ENCODE peak calls at places on chromosomes 6 and 20, in five cellular contexts. R is GM23338, A is HepG2, V is GM12878, S is K562. E is an unnamed sample.
A peak's percentile ranks its signal among the peaks of the same experiment; 100 is the strongest.

GRCh38 chr20:46954490-46955038 is 59.9 kb downstream of the EYA2 start:
- DNase-seq in S (no peak), V (no peak), A (no peak), R (no peak), E (peak; percentile 86)

GRCh38 chr20:60565093-60565492 is 606.9 kb downstream of the CDH26 start:
- DNase-seq in V (no peak), A (no peak), R (no peak), S (no peak), E (no peak)

GRCh38 chr6:46850781-46851180 is 57.6 kb downstream of the MEP1A start:
- DNase-seq in A (no peak), S (no peak), R (no peak), V (no peak), E (no peak)

GRCh38 chr20:41249781-41250281 is 67.7 kb downstream of the ZHX3 start:
- DNase-seq in V (no peak), S (peak; percentile 20), R (peak; percentile 91), A (peak; percentile 55), E (no peak)

GRCh38 chr6:157558049-157558448 is 177.1 kb downstream of the ZDHHC14 start:
- DNase-seq in S (no peak), V (no peak), A (no peak), R (peak; percentile 39), E (no peak)

GRCh38 chr20:32238483-32239425 is 31.1 kb downstream of the POFUT1 start:
- DNase-seq in V (no peak), A (no peak), S (no peak), R (peak; percentile 53), E (no peak)

GRCh38 chr20:35085477-35086225 is 7.0 kb downstream of the TRPC4AP start:
- DNase-seq in R (no peak), A (no peak), S (no peak), V (no peak), E (no peak)

GRCh38 chr6:148700713-148701392 is 46.0 kb upstream of the UST start:
- DNase-seq in A (no peak), S (no peak), V (no peak), R (peak; percentile 37), E (no peak)

GRCh38 chr6:33936911-33937310 is 133.1 kb upstream of the MLN start:
- DNase-seq in S (no peak), V (no peak), R (no peak), A (no peak), E (no peak)

GRCh38 chr6:125586074-125586473 is 163.4 kb upstream of the HEY2 start:
- DNase-seq in V (no peak), R (no peak), A (no peak), S (no peak), E (no peak)

GRCh38 chr6:118705799-118706481 is 54.5 kb upstream of the CEP85L start:
- DNase-seq in A (no peak), R (peak; percentile 75), S (no peak), V (peak; percentile 30), E (no peak)

GRCh38 chr6:21827425-21828192 is 234.1 kb downstream of the SOX4 start:
- DNase-seq in S (no peak), V (no peak), R (no peak), A (no peak), E (no peak)

GRCh38 chr6:2902470-2902762 is 693 bp downstream of the SERPINB9 start:
- DNase-seq in S (no peak), V (no peak), A (no peak), R (no peak), E (no peak)

GRCh38 chr20:39048000-39048696 is 86.0 kb downstream of the DHX35 start:
- DNase-seq in V (peak; percentile 36), A (peak; percentile 80), R (peak; percentile 77), S (peak; percentile 85), E (peak; percentile 74)

GRCh38 chr20:59580991-59581401 is 23.3 kb upstream of the PHACTR3 start:
- DNase-seq in S (no peak), R (no peak), V (no peak), A (no peak), E (no peak)

GRCh38 chr6:38025431-38025830 is 205.9 kb downstream of the ZFAND3 start:
- DNase-seq in V (no peak), A (no peak), S (no peak), R (no peak), E (no peak)

GRCh38 chr6:38024908-38025307 is 205.4 kb downstream of the ZFAND3 start:
- DNase-seq in S (no peak), A (no peak), V (no peak), R (no peak), E (no peak)

GRCh38 chr6:38030380-38030779 is 210.9 kb downstream of the ZFAND3 start:
- DNase-seq in V (no peak), S (no peak), A (no peak), R (no peak), E (no peak)

GRCh38 chr6:38033442-38033982 is 214.0 kb downstream of the ZFAND3 start:
- DNase-seq in S (no peak), R (no peak), V (no peak), A (no peak), E (no peak)

DNA sequence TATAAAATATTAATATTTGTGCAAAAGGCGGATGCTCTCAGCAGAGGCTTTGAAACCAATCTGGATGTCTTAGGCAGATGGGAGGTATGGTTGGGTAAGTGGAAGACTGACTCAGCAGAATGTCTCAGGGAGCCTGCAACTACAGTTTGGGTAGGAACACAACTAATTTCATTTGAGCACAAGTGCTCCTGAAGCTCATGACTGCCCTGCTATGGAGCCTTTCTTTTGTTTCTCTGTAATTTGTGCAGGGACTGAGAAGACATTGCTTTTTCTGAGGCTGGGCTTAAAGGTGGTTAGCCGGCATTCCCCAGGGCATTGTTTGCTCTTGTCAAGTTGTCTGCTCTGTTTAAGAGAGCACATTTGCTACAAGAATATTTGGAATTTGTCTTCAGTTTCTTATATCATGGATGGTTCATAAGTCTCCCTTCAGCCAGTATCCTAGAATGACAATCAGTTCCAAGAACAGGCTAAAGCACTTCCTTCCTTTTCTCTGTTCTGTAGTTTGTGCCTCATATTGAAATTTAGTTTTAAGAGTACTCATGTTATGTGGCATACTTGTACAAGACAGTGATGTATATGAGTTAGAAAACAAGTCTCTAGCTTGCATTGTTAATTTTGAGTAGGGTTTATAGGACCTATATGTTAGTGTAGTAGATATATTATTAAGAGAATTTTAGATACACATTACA is 208.3 kb downstream of the ZFAND3 start:
- DNase-seq in S (no peak), V (no peak), R (peak; percentile 39), A (no peak), E (no peak)
- TF ChIP-seq JUNB in S (no peak), V (no peak), R (no peak), A (no peak), E (no peak)

GRCh38 chr6:43760799-43761168 is 9.2 kb upstream of the VEGFA start:
- DNase-seq in R (no peak), V (no peak), A (no peak), S (no peak), E (no peak)
- TF ChIP-seq JUNB in R (no peak), V (no peak), A (no peak), S (no peak), E (no peak)

GRCh38 chr6:42846505-42846904 is 32.9 kb upstream of the RPL7L1 start:
- DNase-seq in V (no peak), R (no peak), S (no peak), A (no peak), E (no peak)

GRCh38 chr6:42841844-42842584 is 37.4 kb upstream of the RPL7L1 start:
- DNase-seq in A (no peak), R (no peak), V (no peak), S (no peak), E (no peak)

GRCh38 chr6:42848700-42849099 is 30.7 kb upstream of the RPL7L1 start:
- DNase-seq in R (no peak), S (no peak), V (no peak), A (no peak), E (no peak)

GRCh38 chr6:42845327-42845694 is 34.1 kb upstream of the RPL7L1 start:
- DNase-seq in R (no peak), S (no peak), A (peak; percentile 94), V (no peak), E (no peak)
- TF ChIP-seq JUNB in R (no peak), S (no peak), A (no peak), V (no peak), E (no peak)

GRCh38 chr6:17490724-17491123 is 97.3 kb downstream of the CAP2 start:
- DNase-seq in V (no peak), S (no peak), A (no peak), R (no peak), E (no peak)
- TF ChIP-seq JUNB in V (no peak), S (no peak), A (no peak), R (no peak), E (no peak)

DNA sequence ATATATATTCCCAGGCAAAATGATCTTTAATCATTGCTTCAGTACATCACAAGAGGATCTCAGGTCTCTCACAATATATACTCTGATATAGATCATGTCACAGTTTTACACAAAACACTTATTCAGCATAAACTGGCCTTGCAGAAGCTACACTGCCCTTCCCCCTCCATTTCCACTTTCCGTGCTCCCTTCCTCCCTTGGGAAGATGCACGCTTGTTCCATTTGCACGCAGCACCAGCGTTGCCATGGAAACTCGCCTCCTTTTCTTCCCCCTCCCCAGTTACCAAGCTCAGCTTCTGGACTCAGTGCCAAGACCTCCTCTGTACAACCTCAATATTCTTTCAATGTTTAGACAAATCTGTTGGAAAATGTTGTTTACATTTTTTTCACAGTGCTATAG is 154.6 kb downstream of the RFPL4B start:
- DNase-seq in V (no peak), A (no peak), S (no peak), R (peak; percentile 61), E (no peak)
- TF ChIP-seq JUNB in V (no peak), A (no peak), S (no peak), R (no peak), E (no peak)

GRCh38 chr6:121885399-121886152 is 450.1 kb downstream of the GJA1 start:
- DNase-seq in S (no peak), R (no peak), V (no peak), A (peak; percentile 74), E (peak; percentile 14)

GRCh38 chr6:121884621-121885020 is 449.2 kb downstream of the GJA1 start:
- DNase-seq in A (no peak), R (no peak), S (no peak), V (no peak), E (no peak)

GRCh38 chr6:121879149-121879548 is 443.7 kb downstream of the GJA1 start:
- DNase-seq in A (no peak), S (no peak), R (no peak), V (no peak), E (no peak)

GRCh38 chr6:121884056-121884455 is 448.6 kb downstream of the GJA1 start:
- DNase-seq in V (no peak), R (no peak), S (no peak), A (no peak), E (no peak)

DNA sequence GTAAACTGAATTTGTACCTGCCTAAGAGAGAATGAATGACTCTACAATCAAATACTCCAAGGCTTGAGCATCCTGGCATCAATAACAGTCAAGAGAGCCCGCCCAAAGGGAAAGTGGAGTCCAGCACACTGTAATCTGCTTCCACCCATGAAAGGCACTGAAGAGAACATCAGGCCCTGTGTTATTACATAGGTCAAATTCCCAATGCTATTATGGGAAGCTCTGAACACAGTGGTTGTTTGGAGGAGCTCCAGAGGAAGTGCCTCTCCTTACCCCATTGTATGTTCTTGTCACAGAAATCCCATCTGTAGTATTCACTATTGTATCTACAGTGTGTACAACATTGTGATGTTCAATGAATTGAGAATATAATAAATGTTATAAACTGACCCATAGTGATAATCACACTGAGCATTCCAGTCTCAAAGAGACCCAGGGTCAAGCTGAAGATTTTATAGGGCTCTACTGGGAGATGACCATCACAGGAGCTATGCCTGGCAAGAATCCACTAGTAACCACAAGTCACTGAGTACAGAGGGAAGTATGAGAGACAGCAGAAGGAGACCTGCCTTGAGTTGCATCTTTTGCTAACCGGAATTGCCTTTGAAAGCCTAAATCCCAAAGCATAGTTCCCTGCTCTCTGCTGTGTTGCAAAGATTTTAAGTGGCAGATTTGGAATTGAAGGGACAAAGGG is 446.7 kb downstream of the GJA1 start:
- DNase-seq in V (no peak), S (no peak), A (no peak), R (no peak), E (no peak)
- TF ChIP-seq JUNB in V (no peak), S (no peak), A (no peak), R (no peak), E (no peak)

GRCh38 chr20:53028337-53029007 is 56.3 kb downstream of the TSHZ2 start:
- DNase-seq in V (no peak), A (no peak), R (no peak), S (no peak), E (no peak)
- TF ChIP-seq JUNB in V (no peak), A (no peak), R (no peak), S (no peak), E (no peak)

E was measured in A549.